ENCODE peak calls at places on chromosomes 1 and 21, in seven cellular contexts. One of them, this sample, is unnamed.

GRCh38 chr1:21773585-21773984 is 9.4 kb downstream of the USP48 start:
- DNase-seq in pancreas: no peak
- DNase-seq in posterior vena cava: peak
- DNase-seq in astrocyte: no peak
- DNase-seq in Peyer's patch: no peak
- DNase-seq in left colon: no peak
- DNase-seq in activated CD4-positive, alpha-beta T cell treated with anti-CD3 and anti-CD28 coated beads, Interleukin-2, amount 50 U/mL, for 1 hour: no peak
- DNase-seq in this sample: no peak

GRCh38 chr1:234774971-234775370 is 165.0 kb upstream of the IRF2BP2 start:
- DNase-seq in activated CD4-positive, alpha-beta T cell treated with anti-CD3 and anti-CD28 coated beads, Interleukin-2, amount 50 U/mL, for 1 hour: no peak
- DNase-seq in astrocyte: peak
- DNase-seq in pancreas: no peak
- DNase-seq in left colon: no peak
- DNase-seq in Peyer's patch: no peak
- DNase-seq in posterior vena cava: no peak
- DNase-seq in this sample: no peak

GRCh38 chr21:36127250-36127904 is 7.5 kb upstream of the CBR3 start:
- DNase-seq in left colon: no peak
- DNase-seq in pancreas: no peak
- DNase-seq in astrocyte: no peak
- DNase-seq in posterior vena cava: no peak
- DNase-seq in Peyer's patch: no peak
- DNase-seq in activated CD4-positive, alpha-beta T cell treated with anti-CD3 and anti-CD28 coated beads, Interleukin-2, amount 50 U/mL, for 1 hour: no peak
- DNase-seq in this sample: no peak

GRCh38 chr1:15833069-15833679 is 14.3 kb upstream of the SPEN start:
- DNase-seq in astrocyte: no peak
- DNase-seq in Peyer's patch: peak
- DNase-seq in activated CD4-positive, alpha-beta T cell treated with anti-CD3 and anti-CD28 coated beads, Interleukin-2, amount 50 U/mL, for 1 hour: peak
- DNase-seq in pancreas: no peak
- DNase-seq in left colon: peak
- DNase-seq in posterior vena cava: peak
- DNase-seq in this sample: peak

GRCh38 chr1:53769780-53770179 is 30.8 kb upstream of the GLIS1 start:
- DNase-seq in pancreas: no peak
- DNase-seq in activated CD4-positive, alpha-beta T cell treated with anti-CD3 and anti-CD28 coated beads, Interleukin-2, amount 50 U/mL, for 1 hour: no peak
- DNase-seq in left colon: no peak
- DNase-seq in posterior vena cava: no peak
- DNase-seq in Peyer's patch: no peak
- DNase-seq in astrocyte: peak
- DNase-seq in this sample: no peak

GRCh38 chr1:42934541-42935312 is 23.9 kb downstream of the SLC2A1 start:
- DNase-seq in Peyer's patch: no peak
- DNase-seq in astrocyte: no peak
- DNase-seq in left colon: no peak
- DNase-seq in activated CD4-positive, alpha-beta T cell treated with anti-CD3 and anti-CD28 coated beads, Interleukin-2, amount 50 U/mL, for 1 hour: no peak
- DNase-seq in pancreas: no peak
- DNase-seq in posterior vena cava: peak
- DNase-seq in this sample: no peak

GRCh38 chr21:44994016-44994365 is 54.2 kb downstream of the SLX9 start:
- DNase-seq in posterior vena cava: no peak
- DNase-seq in left colon: no peak
- DNase-seq in activated CD4-positive, alpha-beta T cell treated with anti-CD3 and anti-CD28 coated beads, Interleukin-2, amount 50 U/mL, for 1 hour: no peak
- DNase-seq in pancreas: peak
- DNase-seq in Peyer's patch: no peak
- DNase-seq in astrocyte: no peak
- DNase-seq in this sample: no peak

GRCh38 chr21:31479714-31480113 is 135.7 kb upstream of the TIAM1 start:
- DNase-seq in posterior vena cava: no peak
- DNase-seq in left colon: no peak
- DNase-seq in Peyer's patch: no peak
- DNase-seq in pancreas: no peak
- DNase-seq in astrocyte: no peak
- DNase-seq in activated CD4-positive, alpha-beta T cell treated with anti-CD3 and anti-CD28 coated beads, Interleukin-2, amount 50 U/mL, for 1 hour: no peak
- DNase-seq in this sample: peak

GRCh38 chr1:14915356-14916054 is 238.0 kb upstream of the TMEM51 start:
- DNase-seq in posterior vena cava: no peak
- DNase-seq in pancreas: peak
- DNase-seq in left colon: no peak
- DNase-seq in activated CD4-positive, alpha-beta T cell treated with anti-CD3 and anti-CD28 coated beads, Interleukin-2, amount 50 U/mL, for 1 hour: peak
- DNase-seq in Peyer's patch: peak
- DNase-seq in astrocyte: no peak
- DNase-seq in this sample: no peak

GRCh38 chr1:108007070-108007469 is 42.1 kb upstream of the VAV3 start:
- DNase-seq in posterior vena cava: no peak
- DNase-seq in astrocyte: no peak
- DNase-seq in activated CD4-positive, alpha-beta T cell treated with anti-CD3 and anti-CD28 coated beads, Interleukin-2, amount 50 U/mL, for 1 hour: no peak
- DNase-seq in pancreas: no peak
- DNase-seq in left colon: no peak
- DNase-seq in Peyer's patch: no peak
- DNase-seq in this sample: no peak

GRCh38 chr1:82515650-82516049 is 714.9 kb downstream of the ADGRL2 start:
- DNase-seq in pancreas: no peak
- DNase-seq in astrocyte: no peak
- DNase-seq in left colon: no peak
- DNase-seq in posterior vena cava: no peak
- DNase-seq in activated CD4-positive, alpha-beta T cell treated with anti-CD3 and anti-CD28 coated beads, Interleukin-2, amount 50 U/mL, for 1 hour: no peak
- DNase-seq in Peyer's patch: no peak
- DNase-seq in this sample: no peak

GRCh38 chr1:95012389-95012788 is 60.4 kb downstream of the ALG14 start:
- DNase-seq in astrocyte: peak
- DNase-seq in posterior vena cava: no peak
- DNase-seq in left colon: no peak
- DNase-seq in Peyer's patch: no peak
- DNase-seq in pancreas: no peak
- DNase-seq in activated CD4-positive, alpha-beta T cell treated with anti-CD3 and anti-CD28 coated beads, Interleukin-2, amount 50 U/mL, for 1 hour: no peak
- DNase-seq in this sample: no peak

GRCh38 chr1:80083892-80084291 is 1077.4 kb upstream of the ADGRL4 start:
- DNase-seq in posterior vena cava: no peak
- DNase-seq in Peyer's patch: no peak
- DNase-seq in pancreas: no peak
- DNase-seq in astrocyte: no peak
- DNase-seq in activated CD4-positive, alpha-beta T cell treated with anti-CD3 and anti-CD28 coated beads, Interleukin-2, amount 50 U/mL, for 1 hour: no peak
- DNase-seq in left colon: no peak
- DNase-seq in this sample: peak

GRCh38 chr1:178052650-178053461 is 41.0 kb upstream of the RASAL2 start:
- DNase-seq in activated CD4-positive, alpha-beta T cell treated with anti-CD3 and anti-CD28 coated beads, Interleukin-2, amount 50 U/mL, for 1 hour: no peak
- DNase-seq in Peyer's patch: no peak
- DNase-seq in pancreas: no peak
- DNase-seq in posterior vena cava: no peak
- DNase-seq in astrocyte: peak
- DNase-seq in left colon: no peak
- DNase-seq in this sample: peak

GRCh38 chr1:116415699-116416533 is 42.9 kb downstream of the ATP1A1 start:
- DNase-seq in posterior vena cava: no peak
- DNase-seq in activated CD4-positive, alpha-beta T cell treated with anti-CD3 and anti-CD28 coated beads, Interleukin-2, amount 50 U/mL, for 1 hour: no peak
- DNase-seq in left colon: no peak
- DNase-seq in pancreas: no peak
- DNase-seq in astrocyte: no peak
- DNase-seq in Peyer's patch: no peak
- DNase-seq in this sample: peak

This sample was measured in NCI-H146.